ENCODE peak calls at places on chromosomes 11 and 22, in seven cellular contexts. L is dorsolateral prefrontal cortex, C is heart left ventricle, S is left ventricle myocardium inferior, B is cardiac fibroblast, Q is sigmoid colon, G is bronchial epithelial cell. R is an unnamed sample.

GRCh38 chr11:72578541-72578940 is 95.7 kb downstream of the PDE2A start:
- DNase-seq in L (no peak), C (no peak), S (no peak), B (no peak), Q (peak; percentile 37), G (no peak), R (no peak)

GRCh38 chr22:20771918-20772625 is 1.8 kb upstream of the SERPIND1 start:
- DNase-seq in L (peak; percentile 59), C (no peak), S (no peak), B (no peak), Q (no peak), G (no peak), R (no peak)

GRCh38 chr11:119322921-119323531 is 6.1 kb upstream of the MCAM start:
- DNase-seq in L (no peak), C (no peak), S (no peak), B (no peak), Q (no peak), G (no peak), R (no peak)

GRCh38 chr11:45105233-45105992 is 41.0 kb upstream of the PRDM11 start:
- DNase-seq in L (peak; percentile 79), C (peak; percentile 88), S (peak; percentile 82), B (peak; percentile 79), Q (peak; percentile 89), G (peak; percentile 23), R (peak; percentile 47)

GRCh38 chr22:38139901-38140300 is 29.4 kb upstream of the BAIAP2L2 start:
- DNase-seq in L (peak; percentile 17), C (no peak), S (no peak), B (no peak), Q (peak; percentile 42), G (no peak), R (no peak)

GRCh38 chr11:32809313-32809712 is 14.9 kb upstream of the CCDC73 start:
- DNase-seq in L (no peak), C (peak; percentile 62), S (peak; percentile 37), B (peak; percentile 81), Q (peak; percentile 70), G (peak; percentile 76), R (peak; percentile 80)

GRCh38 chr11:6610591-6610990 is 1.4 kb downstream of the TAF10 start:
- DNase-seq in L (no peak), C (no peak), S (no peak), B (no peak), Q (peak; percentile 71), G (no peak), R (no peak)

GRCh38 chr11:44464741-44465140 is 100.7 kb upstream of the CD82 start:
- DNase-seq in L (no peak), C (no peak), S (no peak), B (peak; percentile 6), Q (no peak), G (peak; percentile 32), R (no peak)

GRCh38 chr22:24498826-24499225 is 3.7 kb downstream of the UPB1 start:
- DNase-seq in L (no peak), C (no peak), S (no peak), B (no peak), Q (no peak), G (no peak), R (no peak)

GRCh38 chr11:86608251-86608799 is 64.1 kb downstream of the ME3 start:
- DNase-seq in L (peak; percentile 56), C (peak; percentile 70), S (peak; percentile 55), B (peak; percentile 89), Q (peak; percentile 88), G (peak; percentile 80), R (peak; percentile 92)

GRCh38 chr11:33375688-33376311 is 118.6 kb downstream of the HIPK3 start:
- DNase-seq in L (peak; percentile 49), C (no peak), S (no peak), B (peak; percentile 41), Q (no peak), G (no peak), R (peak; percentile 28)

GRCh38 chr22:34878996-34879395 is 187.0 kb upstream of the ISX start:
- DNase-seq in L (no peak), C (no peak), S (no peak), B (no peak), Q (no peak), G (no peak), R (no peak)

GRCh38 chr11:44944181-44944852 is 6.4 kb downstream of the TP53I11 start:
- DNase-seq in L (no peak), C (no peak), S (no peak), B (no peak), Q (no peak), G (no peak), R (no peak)

GRCh38 chr11:66563832-66564231 is 4.6 kb downstream of the CTSF start:
- DNase-seq in L (no peak), C (no peak), S (no peak), B (no peak), Q (no peak), G (no peak), R (no peak)

DNA sequence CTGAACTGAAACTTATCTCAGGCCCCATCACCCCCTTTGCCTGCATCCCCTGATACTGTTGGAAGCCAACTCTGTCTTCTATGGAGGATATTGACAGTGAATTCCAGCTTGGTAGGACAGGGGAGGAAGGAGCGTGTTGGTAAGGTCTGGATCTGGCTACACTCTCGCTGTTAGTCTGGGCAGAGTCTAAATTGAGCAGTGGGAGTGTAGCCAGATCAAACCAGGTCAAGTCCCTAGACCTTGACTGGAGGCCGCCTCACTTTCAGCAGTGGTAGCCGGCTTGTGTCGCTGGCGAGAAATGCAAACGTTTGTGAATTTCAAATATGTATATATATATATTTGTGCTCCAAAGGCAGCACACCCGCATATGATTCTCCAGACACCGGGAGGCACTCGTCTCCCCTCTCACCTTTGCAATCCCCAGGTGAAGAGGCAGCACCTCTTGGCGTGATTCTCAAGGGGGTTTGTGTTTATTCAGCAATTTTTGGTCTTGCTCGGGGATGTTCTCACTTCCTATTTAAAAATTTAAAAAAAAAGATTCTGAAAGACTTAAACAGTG is 26.7 kb downstream of the DHCR7 start:
- DNase-seq in L (no peak), C (no peak), S (no peak), B (no peak), Q (no peak), G (no peak), R (no peak)
- TF ChIP-seq CTCF in L (no peak), C (no peak), S (no peak), B (no peak), Q (no peak), G (no peak), R (no peak)

GRCh38 chr22:29916007-29916544 is 33.1 kb downstream of the MTMR3 start:
- DNase-seq in L (no peak), C (no peak), S (no peak), B (no peak), Q (no peak), G (no peak), R (no peak)

GRCh38 chr22:29914991-29915390 is 32.0 kb downstream of the MTMR3 start:
- DNase-seq in L (no peak), C (no peak), S (no peak), B (peak; percentile 36), Q (no peak), G (no peak), R (no peak)

GRCh38 chr22:29914165-29914564 is 31.2 kb downstream of the MTMR3 start:
- DNase-seq in L (no peak), C (no peak), S (no peak), B (peak; percentile 88), Q (no peak), G (peak; percentile 92), R (peak; percentile 66)

GRCh38 chr22:29912141-29912540 is 29.2 kb downstream of the MTMR3 start:
- DNase-seq in L (no peak), C (no peak), S (no peak), B (no peak), Q (no peak), G (no peak), R (no peak)

GRCh38 chr22:29912605-29913398 is 29.8 kb downstream of the MTMR3 start:
- DNase-seq in L (no peak), C (no peak), S (no peak), B (peak; percentile 81), Q (no peak), G (peak; percentile 39), R (peak; percentile 76)
- H3K4me3 ChIP-seq in L (no peak overlapping the region), C (no peak overlapping the region), S (no peak overlapping the region), B (no peak overlapping the region), Q (no peak overlapping the region), G (no peak overlapping the region), R (no peak overlapping the region)

GRCh38 chr11:121652982-121653381 is 200.2 kb upstream of the SORL1-AS1 start:
- DNase-seq in L (no peak), C (no peak), S (no peak), B (peak; percentile 29), Q (no peak), G (no peak), R (peak; percentile 52)
- TF ChIP-seq CTCF in L (peak; percentile 63), C (no peak), S (peak; percentile 46), B (peak; percentile 35), Q (peak; percentile 37), G (no peak), R (peak; percentile 34)

DNA sequence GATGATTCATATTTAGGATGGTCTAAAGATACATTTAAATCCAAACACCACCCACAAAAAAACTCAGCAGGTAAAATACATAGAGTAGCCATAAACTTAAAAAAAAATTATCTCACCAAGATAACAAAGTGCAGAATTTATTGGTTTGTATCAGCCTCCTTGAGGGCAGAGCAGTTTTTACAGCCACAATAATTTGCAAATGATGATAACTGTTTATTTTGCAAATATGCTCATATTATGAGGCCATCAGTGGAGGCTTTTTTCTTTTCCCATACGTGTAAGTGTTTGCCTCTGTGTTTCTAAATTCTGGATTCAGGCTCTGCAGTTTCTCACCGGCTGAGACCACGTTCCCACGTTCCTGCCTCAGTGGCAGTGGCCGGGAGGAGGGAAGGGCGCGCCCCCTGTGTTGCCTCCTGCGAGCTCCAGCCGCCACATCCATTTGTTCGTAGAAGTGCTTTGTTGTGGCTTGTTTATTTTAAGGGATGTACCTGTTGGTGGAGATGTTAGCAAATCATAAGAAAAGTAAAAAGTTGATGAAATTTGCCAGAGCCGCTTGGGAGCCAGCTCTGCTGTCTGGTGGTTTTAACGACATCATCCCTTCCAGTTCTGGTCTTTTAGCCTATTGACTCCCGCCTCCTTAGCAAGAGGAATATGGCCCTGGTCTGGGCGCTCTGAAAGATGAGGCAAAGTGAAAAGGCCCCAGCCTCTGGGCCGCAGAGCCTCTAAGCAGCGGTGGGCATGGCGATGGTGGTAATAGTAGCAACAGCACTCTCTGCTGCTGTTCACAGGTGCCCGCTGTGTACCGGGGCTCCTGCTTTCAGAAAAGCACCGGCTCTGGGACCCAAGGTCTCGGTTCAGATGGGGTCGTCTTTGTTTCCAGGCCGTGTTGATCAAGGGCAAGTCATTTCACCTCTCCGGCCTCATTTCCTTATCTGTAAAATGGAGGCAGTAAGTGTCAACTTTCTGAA is 66.7 kb upstream of the PPARA start:
- DNase-seq in L (peak; percentile 44), C (peak; percentile 29), S (peak; percentile 16), B (no peak), Q (peak; percentile 72), G (no peak), R (no peak)
- H3K4me3 ChIP-seq in L (peak overlapping the region; percentile 40), C (no peak overlapping the region), S (peak overlapping the region; percentile 96), B (peak overlapping the region; percentile 72), Q (no peak overlapping the region), G (no peak overlapping the region), R (peak overlapping the region; percentile 86)

R was measured in foreskin fibroblast.